ENCODE peak calls at places on chromosomes 3 and 15, in six cellular contexts. F is SK-N-SH, X is HepG2, V is K562, U is H1, H is GM12878. P is an unnamed sample.

GRCh38 chr3:144362126-144362525 is 390.5 kb downstream of the DIPK2A start:
- DNase-seq in F (no peak), X (no peak), V (no peak), U (no peak), H (no peak), P (no peak)

GRCh38 chr3:15815696-15816095 is 17.9 kb upstream of the ANKRD28 start:
- DNase-seq in F (peak; percentile 9), X (peak; percentile 30), V (no peak), U (no peak), H (no peak), P (no peak)

GRCh38 chr3:40681658-40682055 is 156.9 kb downstream of the ZNF621 start:
- DNase-seq in F (no peak), X (no peak), V (no peak), U (no peak), H (no peak), P (no peak)

GRCh38 chr3:158539414-158540014 is 31.5 kb upstream of the MLF1 start:
- DNase-seq in F (peak; percentile 27), X (peak; percentile 46), V (peak; percentile 23), U (no peak), H (no peak), P (no peak)

GRCh38 chr3:5264896-5265770 is 77.6 kb downstream of the EDEM1 start:
- DNase-seq in F (no peak), X (no peak), V (no peak), U (no peak), H (no peak), P (no peak)

GRCh38 chr3:141680620-141681389 is 57.3 kb upstream of the RNF7 start:
- DNase-seq in F (peak; percentile 37), X (no peak), V (no peak), U (no peak), H (no peak), P (no peak)

GRCh38 chr3:44584646-44585501 is at the start of gene ZNF660:
- DNase-seq in F (peak; percentile 95), X (peak; percentile 57), V (peak; percentile 13), U (peak; percentile 84), H (no peak), P (peak; percentile 38)

GRCh38 chr15:50764331-50765201 is 940 bp downstream of the SPPL2A start:
- DNase-seq in F (peak; percentile 23), X (no peak), V (no peak), U (no peak), H (peak; percentile 43), P (peak; percentile 25)

GRCh38 chr3:144463916-144464315 is 492.3 kb downstream of the DIPK2A start:
- DNase-seq in F (no peak), X (no peak), V (no peak), U (no peak), H (no peak), P (no peak)

GRCh38 chr3:120561251-120562045 is 34.7 kb upstream of the NDUFB4 start:
- DNase-seq in F (peak; percentile 65), X (peak; percentile 35), V (peak; percentile 29), U (peak; percentile 80), H (no peak), P (no peak)

GRCh38 chr15:41661529-41662225 is 1.5 kb downstream of the MGA start:
- DNase-seq in F (peak; percentile 72), X (peak; percentile 74), V (peak; percentile 73), U (peak; percentile 85), H (peak; percentile 43), P (peak; percentile 20)

GRCh38 chr15:101625980-101626379 is 26.2 kb downstream of the TM2D3 start:
- DNase-seq in F (no peak), X (no peak), V (no peak), U (no peak), H (no peak), P (no peak)

GRCh38 chr3:89043406-89043947 is 63.9 kb upstream of the EPHA3 start:
- DNase-seq in F (no peak), X (no peak), V (no peak), U (no peak), H (no peak), P (no peak)

GRCh38 chr15:31260646-31261265 is 65.9 kb upstream of the KLF13 start:
- DNase-seq in F (no peak), X (no peak), V (no peak), U (no peak), H (no peak), P (no peak)

GRCh38 chr15:32706704-32707103 is 11.1 kb upstream of the GREM1 start:
- DNase-seq in F (no peak), X (no peak), V (no peak), U (no peak), H (no peak), P (no peak)

GRCh38 chr15:35858707-35859106 is 312.7 kb upstream of the DPH6 start:
- DNase-seq in F (no peak), X (no peak), V (no peak), U (no peak), H (no peak), P (no peak)

GRCh38 chr15:100338247-100338646 is 3.5 kb downstream of the ADAMTS17 start:
- DNase-seq in F (no peak), X (no peak), V (no peak), U (no peak), H (no peak), P (no peak)

GRCh38 chr15:47736123-47736786 is 18.9 kb downstream of the SEMA6D start:
- DNase-seq in F (peak; percentile 38), X (no peak), V (no peak), U (no peak), H (no peak), P (no peak)

GRCh38 chr3:63656791-63657190 is 4.3 kb downstream of the SNTN start:
- DNase-seq in F (no peak), X (no peak), V (no peak), U (no peak), H (no peak), P (no peak)

GRCh38 chr15:69377137-69377536 is 37.0 kb upstream of the KIF23 start:
- DNase-seq in F (no peak), X (no peak), V (no peak), U (no peak), H (no peak), P (no peak)

GRCh38 chr15:65818927-65819562 is 27.0 kb upstream of the DENND4A start:
- DNase-seq in F (no peak), X (no peak), V (no peak), U (no peak), H (peak; percentile 78), P (no peak)

GRCh38 chr3:149091983-149092382 is 5.7 kb upstream of the HLTF start:
- DNase-seq in F (no peak), X (no peak), V (no peak), U (no peak), H (no peak), P (no peak)

GRCh38 chr3:189260556-189261493 is 89.1 kb downstream of the TPRG1 start:
- DNase-seq in F (no peak), X (no peak), V (no peak), U (no peak), H (no peak), P (no peak)
- TF ChIP-seq TAF1 in F (no peak), X (no peak), V (no peak), U (no peak), H (no peak), P (no peak)

GRCh38 chr3:182808041-182808765 is 14.9 kb downstream of the ATP11B start:
- DNase-seq in F (no peak), X (no peak), V (no peak), U (no peak), H (no peak), P (no peak)
- TF ChIP-seq TAF1 in F (no peak), X (no peak), V (no peak), U (no peak), H (no peak), P (no peak)

DNA sequence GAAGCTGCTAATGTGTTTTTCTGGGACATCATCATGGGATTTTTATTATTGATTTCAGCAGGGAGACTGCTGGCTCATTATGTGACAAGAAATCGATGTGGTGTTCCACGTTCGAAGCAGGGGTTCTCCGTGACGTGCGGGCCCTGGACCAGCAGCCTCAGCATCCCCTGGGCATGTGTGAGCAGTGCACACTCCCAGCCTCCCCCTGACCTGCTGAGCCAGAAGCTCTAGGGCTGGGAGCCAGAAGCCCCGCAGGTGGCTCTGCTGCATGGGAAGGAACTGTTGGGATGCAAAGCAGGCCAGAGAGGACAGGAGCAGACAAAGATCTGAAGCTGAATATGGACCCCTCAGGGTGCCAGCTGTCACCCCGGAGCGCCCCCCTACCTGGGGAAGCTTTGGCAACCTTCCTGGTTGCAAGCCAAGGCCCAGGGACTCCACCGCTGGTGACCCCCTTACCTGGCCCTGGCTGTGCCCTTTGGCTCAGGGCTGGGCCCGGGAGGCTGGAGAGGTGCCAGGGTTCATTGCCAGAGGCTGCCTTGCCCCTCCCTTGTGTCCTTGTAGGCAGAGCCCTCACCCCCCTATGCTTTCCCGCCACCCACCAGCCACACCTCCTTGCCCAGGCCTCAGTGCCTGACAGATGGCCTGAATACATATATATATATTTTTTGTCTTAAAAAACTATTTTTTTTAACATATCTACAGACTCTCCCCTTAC is 150.0 kb downstream of the APBA2 start:
- DNase-seq in F (no peak), X (no peak), V (no peak), U (no peak), H (no peak), P (no peak)
- TF ChIP-seq TAF1 in F (no peak), X (no peak), V (no peak), U (no peak), H (no peak), P (no peak)

GRCh38 chr15:25743160-25743908 is 119.8 kb downstream of the ATP10A start:
- DNase-seq in F (no peak), X (no peak), V (no peak), U (no peak), H (no peak), P (no peak)
- TF ChIP-seq TAF1 in F (no peak), X (no peak), V (no peak), U (no peak), H (no peak), P (no peak)

P was measured in GM12891.